ENCODE peak calls at places on chromosomes 2 and 18, in four cellular contexts. O is gastrocnemius medialis, C is H9, T is upper lobe of left lung. F is an unnamed sample. For H3K4me1, the result is how much of the 10 kb centered on the place peaks cover.

GRCh38 chr2:221461911-221462310 is 110.2 kb downstream of the EPHA4 start:
- DNase-seq in O (no peak), T (no peak), C (no peak), F (no peak)

GRCh38 chr18:35713545-35713944 is 132.0 kb downstream of the GALNT1 start:
- DNase-seq in T (no peak), C (no peak), O (no peak), F (no peak)

GRCh38 chr2:179546656-179547055 is 282.0 kb upstream of the SESTD1 start:
- DNase-seq in C (no peak), T (no peak), O (no peak), F (no peak)

GRCh38 chr2:7530001-7530400 is 612.8 kb downstream of the RNF144A start:
- DNase-seq in T (no peak), C (no peak), O (no peak), F (no peak)

GRCh38 chr18:11963991-11964484 is 17.3 kb upstream of the IMPA2 start:
- DNase-seq in T (no peak), C (no peak), O (no peak), F (peak)

GRCh38 chr2:233061007-233061590 is 957 bp downstream of the INPP5D start:
- DNase-seq in C (no peak), T (no peak), O (no peak), F (no peak)

GRCh38 chr2:216082388-216082733 is 642 bp downstream of the TMEM169 start:
- DNase-seq in O (no peak), C (no peak), T (no peak), F (no peak)

GRCh38 chr18:79206444-79206843 is 137.2 kb downstream of the ATP9B start:
- DNase-seq in O (no peak), T (no peak), C (no peak), F (no peak)

GRCh38 chr18:35730738-35731370 is 149.3 kb downstream of the GALNT1 start:
- DNase-seq in C (no peak), O (no peak), T (no peak), F (no peak)

GRCh38 chr2:64888591-64889309 is 100.4 kb upstream of the SLC1A4 start:
- DNase-seq in O (no peak), C (peak), T (peak), F (peak)

GRCh38 chr2:7940723-7941122 is 741.1 kb upstream of the ID2 start:
- DNase-seq in T (no peak), O (no peak), C (no peak), F (no peak)

GRCh38 chr2:54161660-54162059 is 46.2 kb downstream of the ACYP2 start:
- DNase-seq in C (no peak), O (no peak), T (no peak), F (no peak)

GRCh38 chr2:172927381-172928357 is 148.0 kb upstream of the MAP3K20 start:
- DNase-seq in O (no peak), C (no peak), T (peak), F (no peak)

GRCh38 chr2:218194880-218195279 is 22.1 kb upstream of the ARPC2 start:
- DNase-seq in O (no peak), T (no peak), C (no peak), F (peak)

GRCh38 chr2:98761267-98761781 is 30.4 kb upstream of the MGAT4A start:
- DNase-seq in T (no peak), O (no peak), C (no peak), F (no peak)

GRCh38 chr2:223537100-223537499 is 65.1 kb downstream of the SCG2 start:
- DNase-seq in C (no peak), T (no peak), O (no peak), F (no peak)

GRCh38 chr2:21233178-21233577 is 109.4 kb downstream of the TDRD15 start:
- DNase-seq in C (no peak), T (no peak), O (no peak), F (no peak)

GRCh38 chr2:236440110-236440881 is 129.3 kb upstream of the ACKR3 start:
- DNase-seq in C (no peak), O (no peak), T (no peak), F (no peak)

GRCh38 chr2:96523659-96524481 is 12.7 kb upstream of the ARID5A start:
- DNase-seq in O (no peak), T (no peak), C (no peak), F (peak)

GRCh38 chr2:8026381-8026780 is 655.5 kb upstream of the ID2 start:
- DNase-seq in C (no peak), T (no peak), O (no peak), F (no peak)

GRCh38 chr2:200306969-200307811 is 697 bp downstream of the SPATS2L start:
- DNase-seq in T (peak), C (peak), O (peak), F (peak)

GRCh38 chr2:200308421-200309295 is 2.2 kb downstream of the SPATS2L start:
- DNase-seq in O (no peak), T (no peak), C (no peak), F (peak)

GRCh38 chr2:200306719-200306968 is 151 bp downstream of the SPATS2L start:
- DNase-seq in O (peak), C (no peak), T (no peak), F (no peak)

GRCh38 chr2:200309296-200309846 is 2.9 kb downstream of the SPATS2L start:
- DNase-seq in O (no peak), C (no peak), T (no peak), F (no peak)

GRCh38 chr2:200308001-200308400 is 1.5 kb downstream of the SPATS2L start:
- DNase-seq in C (no peak), T (no peak), O (no peak), F (no peak)
- H3K4me1 ChIP-seq in C (under half), T (under half), O (half or more), F (under half)

GRCh38 chr2:168910330-168910729 is 9.2 kb downstream of the G6PC2 start:
- DNase-seq in T (no peak), O (no peak), C (no peak), F (no peak)
- H3K4me1 ChIP-seq in T (under half), O (under half), C (under half), F (under half)

DNA sequence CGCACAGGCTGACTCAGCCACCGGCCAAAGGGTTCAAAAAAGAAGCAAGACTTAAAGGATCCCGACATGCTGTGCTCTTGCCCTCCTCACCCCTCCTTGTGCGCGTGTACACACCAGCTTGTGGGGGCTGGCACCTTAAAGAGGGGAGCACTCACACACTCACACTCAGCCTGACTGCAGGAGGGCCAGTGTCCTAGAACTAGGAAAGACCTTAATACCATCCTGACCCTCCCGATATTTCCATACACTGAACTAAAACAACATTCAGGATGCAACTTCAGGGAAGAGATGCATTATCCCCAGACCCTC is 5.6 kb downstream of the PKDCC start:
- DNase-seq in C (no peak), O (no peak), T (no peak), F (no peak)
- H3K4me1 ChIP-seq in C (under half), O (half or more), T (under half), F (half or more)

GRCh38 chr2:47075361-47076125 is 79.6 kb downstream of the STPG4 start:
- DNase-seq in T (no peak), O (no peak), C (no peak), F (no peak)

GRCh38 chr2:47076126-47076506 is 79.0 kb downstream of the STPG4 start:
- DNase-seq in O (no peak), C (no peak), T (no peak), F (no peak)

GRCh38 chr2:47073641-47074040 is 81.5 kb downstream of the STPG4 start:
- DNase-seq in T (no peak), C (no peak), O (no peak), F (no peak)

GRCh38 chr2:47073217-47073616 is 81.9 kb downstream of the STPG4 start:
- DNase-seq in C (no peak), T (no peak), O (no peak), F (no peak)

GRCh38 chr2:47074691-47075090 is 80.4 kb downstream of the STPG4 start:
- DNase-seq in T (no peak), C (no peak), O (no peak), F (no peak)
- H3K4me1 ChIP-seq in T (half or more), C (under half), O (under half), F (under half)

GRCh38 chr18:22556271-22556990 is 138.7 kb upstream of the CTAGE1 start:
- DNase-seq in O (no peak), T (no peak), C (no peak), F (no peak)
- H3K4me1 ChIP-seq in O (under half), T (under half), C (under half), F (under half)

GRCh38 chr18:23069481-23069880 is 65.8 kb upstream of the CABLES1 start:
- DNase-seq in O (no peak), T (no peak), C (no peak), F (no peak)
- H3K4me1 ChIP-seq in O (under half), T (under half), C (under half), F (under half)

GRCh38 chr2:202657876-202658275 is 23.1 kb downstream of the FAM117B start:
- DNase-seq in T (no peak), C (no peak), O (no peak), F (no peak)
- H3K4me1 ChIP-seq in T (under half), C (under half), O (under half), F (under half)

GRCh38 chr2:100196786-100197494 is 54.5 kb upstream of the AFF3 start:
- DNase-seq in T (no peak), O (no peak), C (no peak), F (no peak)
- H3K4me1 ChIP-seq in T (half or more), O (under half), C (under half), F (under half)

GRCh38 chr2:142599504-142599903 is 278.0 kb upstream of the KYNU start:
- DNase-seq in O (no peak), C (no peak), T (no peak), F (no peak)

GRCh38 chr2:142596334-142597088 is 281.0 kb upstream of the KYNU start:
- DNase-seq in O (no peak), C (no peak), T (no peak), F (no peak)

GRCh38 chr2:142591408-142591807 is 286.1 kb upstream of the KYNU start:
- DNase-seq in C (no peak), O (no peak), T (no peak), F (no peak)

GRCh38 chr2:142592171-142592570 is 285.3 kb upstream of the KYNU start:
- DNase-seq in C (no peak), O (no peak), T (no peak), F (no peak)

DNA sequence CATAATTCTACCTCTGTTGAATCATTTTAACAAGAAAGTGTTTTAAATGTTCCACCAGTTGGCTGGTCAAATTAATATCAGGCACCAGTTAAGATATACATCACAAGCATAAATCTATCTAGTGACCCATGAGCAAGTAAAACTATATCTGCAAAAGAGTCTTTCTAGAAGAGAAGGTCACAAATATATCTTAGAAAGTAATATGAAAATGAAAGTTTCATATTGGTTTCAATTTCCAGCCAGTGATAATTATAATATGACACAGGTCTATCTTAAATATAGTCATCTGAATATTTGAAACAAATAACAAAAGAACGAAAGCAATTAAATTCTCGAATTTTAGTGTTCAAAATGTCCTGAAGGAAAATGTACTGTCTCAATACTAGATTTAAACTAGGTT is 282.5 kb upstream of the KYNU start:
- DNase-seq in C (no peak), O (no peak), T (no peak), F (no peak)
- H3K4me1 ChIP-seq in C (under half), O (under half), T (under half), F (under half)

DNA sequence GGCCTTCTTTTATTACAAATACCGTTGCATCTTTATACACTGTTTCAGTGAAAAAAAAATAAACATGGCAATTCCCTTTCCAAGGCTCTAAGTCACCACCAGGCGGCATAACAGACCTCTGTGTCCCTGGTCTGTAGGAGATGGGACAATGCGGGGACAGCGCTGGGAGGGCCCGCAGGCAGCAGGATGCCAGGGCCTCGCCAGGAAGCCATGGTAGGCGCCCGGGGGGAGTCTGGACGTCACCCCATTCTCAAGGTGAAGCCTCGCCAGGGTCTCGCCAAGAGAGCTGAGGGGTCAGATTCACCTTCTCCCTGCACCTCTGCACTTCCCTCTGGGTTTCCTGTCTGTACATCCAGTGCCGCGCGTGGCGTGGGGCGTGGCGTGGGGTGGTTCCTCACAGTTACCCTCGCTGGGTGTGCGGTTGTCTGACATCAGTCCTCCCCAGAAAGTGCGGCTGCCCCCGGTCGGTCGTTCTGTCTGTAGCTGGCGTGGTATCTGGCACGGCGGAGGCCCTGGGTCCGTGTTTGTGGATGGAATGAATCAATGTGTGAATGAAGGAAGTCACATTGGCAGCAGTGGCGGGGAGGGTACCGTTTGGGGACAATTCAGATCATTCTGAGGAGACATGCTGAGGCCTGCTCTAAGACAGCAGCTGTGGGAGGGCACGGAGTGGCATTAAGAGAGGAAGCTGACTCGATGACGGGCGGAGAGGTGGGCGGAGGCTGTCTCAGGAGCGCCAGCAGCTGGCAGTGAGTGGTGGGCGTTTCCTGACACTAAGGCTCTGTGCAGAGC is 45.9 kb downstream of the LRRFIP1 start:
- DNase-seq in C (peak), T (peak), O (peak), F (peak)
- H3K4me1 ChIP-seq in C (under half), T (half or more), O (half or more), F (under half)